ENCODE peak calls at places on chromosomes 3 and 15, in four cellular contexts. X is HCT116, N is MM.1S, R is fibroblast of lung. M is an unnamed sample.

GRCh38 chr3:13723676-13724207 is 156.1 kb downstream of the WNT7A start:
- DNase-seq in X (no peak), N (no peak), R (no peak), M (no peak)

GRCh38 chr15:31228980-31229826 is 97.4 kb upstream of the KLF13 start:
- DNase-seq in R (no peak), N (peak), X (no peak), M (no peak)

GRCh38 chr3:76131396-76132153 is 346.2 kb upstream of the ZNF717 start:
- DNase-seq in X (no peak), R (peak), N (no peak), M (no peak)

GRCh38 chr3:85808750-85809149 is 850.0 kb downstream of the CADM2 start:
- DNase-seq in N (no peak), X (no peak), R (no peak), M (no peak)

GRCh38 chr15:67244966-67245478 is 9.4 kb downstream of the AAGAB start:
- DNase-seq in R (peak), N (no peak), X (no peak), M (no peak)

GRCh38 chr15:31459011-31459748 is 132.5 kb downstream of the KLF13 start:
- DNase-seq in R (no peak), X (no peak), N (peak), M (no peak)

GRCh38 chr15:67828379-67828968 is 3.2 kb downstream of the SKOR1 start:
- DNase-seq in N (no peak), R (no peak), X (no peak), M (no peak)

GRCh38 chr3:134350861-134351311 is 23.4 kb downstream of the AMOTL2 start:
- DNase-seq in R (no peak), X (no peak), N (no peak), M (no peak)

GRCh38 chr3:29696311-29696710 is 415.4 kb downstream of the RBMS3 start:
- DNase-seq in N (no peak), R (peak), X (no peak), M (no peak)

GRCh38 chr15:84595660-84596059 is 5.1 kb upstream of the ZSCAN2 start:
- DNase-seq in N (no peak), R (no peak), X (no peak), M (no peak)

GRCh38 chr3:67349551-67350174 is 304.7 kb downstream of the SUCLG2 start:
- DNase-seq in R (peak), X (no peak), N (no peak), M (no peak)

GRCh38 chr3:72523409-72524172 is 324.7 kb downstream of the SHQ1 start:
- DNase-seq in R (no peak), N (no peak), X (no peak), M (no peak)

GRCh38 chr3:8937064-8938020 is 25.9 kb downstream of the RAD18 start:
- DNase-seq in N (no peak), X (peak), R (peak), M (no peak)

GRCh38 chr3:35908366-35909232 is 269.3 kb downstream of the ARPP21 start:
- DNase-seq in R (peak), X (peak), N (peak), M (peak)

GRCh38 chr3:140429791-140430190 is 248.1 kb upstream of the TRIM42 start:
- DNase-seq in X (no peak), N (no peak), R (no peak), M (no peak)

GRCh38 chr15:44501768-44502366 is 35.1 kb upstream of the EIF3J start:
- DNase-seq in N (peak), X (peak), R (peak), M (peak)

GRCh38 chr15:62068071-62068786 is 1.5 kb downstream of the C2CD4A start:
- DNase-seq in R (peak), X (no peak), N (peak), M (no peak)

GRCh38 chr15:74429784-74430141 is 4.0 kb downstream of the SEMA7A start:
- DNase-seq in N (no peak), R (no peak), X (no peak), M (no peak)

GRCh38 chr3:128549283-128550112 is 56.5 kb upstream of the GATA2 start:
- DNase-seq in N (no peak), R (peak), X (no peak), M (no peak)

GRCh38 chr15:51350723-51351122 is 9.3 kb downstream of the GLDN start:
- DNase-seq in X (no peak), R (no peak), N (no peak), M (no peak)

GRCh38 chr15:99423186-99424130 is 142.3 kb upstream of the MEF2A start:
- DNase-seq in N (no peak), X (no peak), R (no peak), M (no peak)

GRCh38 chr15:66080791-66081475 is 172.6 kb downstream of the MEGF11 start:
- DNase-seq in N (no peak), X (no peak), R (peak), M (no peak)

GRCh38 chr3:156307704-156308103 is 187.3 kb downstream of the KCNAB1 start:
- DNase-seq in N (no peak), X (no peak), R (peak), M (no peak)

GRCh38 chr15:77034620-77035467 is 36.1 kb downstream of the TSPAN3 start:
- DNase-seq in X (no peak), N (peak), R (no peak), M (no peak)

GRCh38 chr3:135837977-135838636 is 127.4 kb upstream of the PPP2R3A start:
- DNase-seq in X (no peak), N (no peak), R (no peak), M (no peak)

GRCh38 chr15:62163847-62164499 is 1.1 kb downstream of the C2CD4B start:
- DNase-seq in N (no peak), X (no peak), R (no peak), M (no peak)

GRCh38 chr3:61627768-61628185 is 66.4 kb downstream of the PTPRG start:
- DNase-seq in X (no peak), R (peak), N (no peak), M (no peak)

GRCh38 chr15:28873585-28874139 is 12.1 kb upstream of the APBA2 start:
- DNase-seq in N (no peak), R (no peak), X (no peak), M (no peak)

GRCh38 chr3:196927571-196928453 is 14.5 kb downstream of the NCBP2 start:
- DNase-seq in R (no peak), X (no peak), N (no peak), M (no peak)

GRCh38 chr3:159032311-159032710 is 230.5 kb downstream of the MFSD1 start:
- DNase-seq in R (peak), X (peak), N (no peak), M (no peak)

GRCh38 chr3:64221564-64222257 is 3.6 kb downstream of the PRICKLE2 start:
- DNase-seq in X (no peak), R (no peak), N (no peak), M (no peak)

GRCh38 chr3:184491867-184492615 is 69.5 kb upstream of the EPHB3 start:
- DNase-seq in R (no peak), X (no peak), N (no peak), M (no peak)
- TF ChIP-seq EZH2 in R (peak), X (no peak), N (no peak), M (no peak)

GRCh38 chr15:48149858-48150257 is 28.2 kb downstream of the MYEF2 start:
- DNase-seq in R (peak), X (no peak), N (no peak), M (no peak)
- H3K9ac ChIP-seq in R (no peak), X (no peak), N (no peak), M (no peak)

GRCh38 chr3:65348596-65348995 is 660.8 kb upstream of the ADAMTS9 start:
- DNase-seq in X (no peak), N (no peak), R (peak), M (no peak)
- TF ChIP-seq EZH2 in X (no peak), N (no peak), R (no peak), M (no peak)

GRCh38 chr3:141960731-141961130 is 84.3 kb downstream of the ATP1B3 start:
- DNase-seq in R (peak), X (no peak), N (no peak), M (no peak)

GRCh38 chr3:141963301-141963700 is 86.9 kb downstream of the ATP1B3 start:
- DNase-seq in X (no peak), N (no peak), R (peak), M (no peak)

GRCh38 chr3:141955163-141955562 is 78.7 kb downstream of the ATP1B3 start:
- DNase-seq in R (peak), N (no peak), X (no peak), M (no peak)

GRCh38 chr3:141959921-141960554 is 83.6 kb downstream of the ATP1B3 start:
- DNase-seq in R (peak), N (no peak), X (peak), M (no peak)

GRCh38 chr3:141959531-141959920 is 83.1 kb downstream of the ATP1B3 start:
- DNase-seq in R (no peak), N (no peak), X (peak), M (no peak)
- H3K9ac ChIP-seq in R (no peak), N (no peak), X (no peak), M (no peak)